ENCODE peak calls at places on chromosomes 12 and 14, in six cellular contexts. E is H1, I is SK-N-SH, W is upper lobe of left lung, G is HepG2, O is transverse colon. R is an unnamed sample. For H3K4me1, the result is how much of the 10 kb centered on the place peaks cover.

GRCh38 chr12:128976120-128976519 is 122.8 kb downstream of the GLT1D1 start:
- DNase-seq in G (no peak), E (peak), W (peak), I (no peak), O (peak), R (no peak)

GRCh38 chr14:67519406-67519805 is 13.7 kb upstream of the PLEKHH1 start:
- DNase-seq in G (no peak), W (no peak), O (no peak), I (no peak), E (no peak), R (no peak)

GRCh38 chr14:58755026-58755929 is 117.5 kb downstream of the DACT1 start:
- DNase-seq in I (no peak), G (no peak), O (no peak), W (no peak), E (no peak), R (no peak)

GRCh38 chr12:25759752-25760151 is 198.7 kb upstream of the RASSF8 start:
- DNase-seq in I (no peak), G (no peak), E (no peak), W (no peak), O (no peak), R (no peak)

GRCh38 chr14:54686219-54686870 is 119.4 kb downstream of the SAMD4A start:
- DNase-seq in W (no peak), G (no peak), E (no peak), I (no peak), O (no peak), R (peak)

GRCh38 chr14:22472935-22473854 is 115.8 kb downstream of the DAD1 start:
- DNase-seq in W (peak), I (peak), E (no peak), O (peak), G (peak), R (no peak)

GRCh38 chr14:94104731-94105130 is 5.8 kb upstream of the IFI27 start:
- DNase-seq in O (no peak), I (no peak), E (no peak), W (no peak), G (no peak), R (no peak)

GRCh38 chr14:64117671-64118402 is 176.3 kb downstream of the ESR2 start:
- DNase-seq in W (peak), G (no peak), O (no peak), E (no peak), I (no peak), R (no peak)

GRCh38 chr14:77654001-77654431 is 37.6 kb upstream of the SPTLC2 start:
- DNase-seq in E (no peak), O (no peak), G (no peak), W (no peak), I (no peak), R (no peak)

GRCh38 chr14:101225729-101226152 is 322.2 kb upstream of the RTL1 start:
- DNase-seq in G (no peak), I (no peak), W (no peak), O (no peak), E (no peak), R (no peak)

GRCh38 chr12:76470028-76470939 is 89.3 kb downstream of the OSBPL8 start:
- DNase-seq in I (peak), O (no peak), E (no peak), W (no peak), G (no peak), R (no peak)

GRCh38 chr12:109902866-109903265 is 2.8 kb downstream of the TCHP start:
- DNase-seq in E (no peak), O (no peak), G (no peak), W (no peak), I (no peak), R (no peak)

GRCh38 chr12:62438098-62438692 is 28.4 kb upstream of the MON2 start:
- DNase-seq in O (peak), W (peak), I (peak), E (no peak), G (peak), R (no peak)

GRCh38 chr14:48035836-48036235 is 360.4 kb upstream of the MDGA2 start:
- DNase-seq in I (no peak), W (peak), G (no peak), E (peak), O (no peak), R (no peak)

GRCh38 chr12:89947437-89948265 is 239.0 kb upstream of the ATP2B1 start:
- DNase-seq in E (no peak), W (no peak), O (no peak), G (no peak), I (no peak), R (no peak)

GRCh38 chr12:34597548-34598351 is 575.5 kb downstream of the ALG10 start:
- DNase-seq in G (no peak), E (no peak), W (no peak), I (no peak), O (peak), R (peak)

GRCh38 chr12:88579941-88580871 is at the start of gene KITLG:
- DNase-seq in E (peak), I (peak), O (peak), W (peak), G (peak), R (peak)

GRCh38 chr12:105334001-105334400 is 3.5 kb downstream of the C12orf75 start:
- DNase-seq in G (no peak), O (no peak), E (no peak), W (no peak), I (no peak), R (no peak)

GRCh38 chr12:123059501-123059900 is 79.0 kb downstream of the ARL6IP4 start:
- DNase-seq in E (no peak), W (no peak), O (no peak), I (no peak), G (no peak), R (no peak)

GRCh38 chr12:13000935-13001724 is 1.1 kb upstream of the HEBP1 start:
- DNase-seq in O (peak), G (peak), I (peak), E (no peak), W (peak), R (peak)

GRCh38 chr14:94051115-94051514 is 25.0 kb downstream of the OTUB2 start:
- DNase-seq in W (no peak), I (no peak), G (no peak), O (peak), E (no peak), R (peak)

GRCh38 chr12:121283388-121283787 is 13.1 kb downstream of the CAMKK2 start:
- DNase-seq in E (no peak), W (no peak), G (no peak), I (no peak), O (no peak), R (no peak)

GRCh38 chr14:104598461-104599273 is 5.9 kb downstream of the TMEM179 start:
- DNase-seq in E (no peak), O (no peak), I (peak), G (no peak), W (no peak), R (no peak)

GRCh38 chr12:116708826-116709756 is 28.8 kb downstream of the SPRING1 start:
- DNase-seq in I (peak), O (peak), E (no peak), W (peak), G (peak), R (no peak)

GRCh38 chr12:32455607-32456063 is 56.3 kb downstream of the FGD4 start:
- DNase-seq in E (no peak), O (no peak), I (peak), W (no peak), G (peak), R (no peak)

GRCh38 chr14:101128478-101129450 is 225.2 kb upstream of the RTL1 start:
- DNase-seq in W (no peak), O (no peak), G (no peak), I (peak), E (no peak), R (peak)

GRCh38 chr12:20220339-20220738 is 148.0 kb upstream of the PDE3A start:
- DNase-seq in W (no peak), G (no peak), O (no peak), I (no peak), E (no peak), R (no peak)

DNA sequence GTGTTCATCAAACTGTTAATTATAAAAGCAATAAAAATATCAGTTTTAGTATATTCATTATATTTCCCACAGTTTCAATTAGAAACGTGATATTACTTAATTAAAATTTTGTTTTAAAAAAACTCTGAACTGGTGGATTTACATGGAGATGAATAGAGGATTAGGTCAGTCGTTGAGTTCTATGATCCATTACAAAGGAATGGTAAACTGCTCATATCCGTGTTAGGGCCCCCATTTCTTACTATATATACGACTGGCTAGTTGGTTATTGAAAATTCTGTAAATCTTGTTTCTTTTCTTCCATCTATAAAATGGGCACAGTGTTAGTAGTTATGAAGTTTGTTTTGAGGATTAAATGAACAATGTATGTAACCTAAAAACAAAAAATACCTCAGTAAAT is 41.3 kb downstream of the FRS2 start:
- DNase-seq in G (no peak), O (no peak), W (no peak), I (no peak), E (no peak), R (no peak)
- H3K4me1 ChIP-seq in G (under half), O (under half), W (under half), I (under half), E (under half), R (half or more)

GRCh38 chr12:2190896-2191533 is 138.2 kb downstream of the CACNA1C start:
- DNase-seq in W (no peak), E (no peak), O (no peak), G (no peak), I (no peak), R (peak)
- TF ChIP-seq EP300 in W (no peak), E (no peak), O (no peak), G (no peak), I (no peak), R (no peak)

GRCh38 chr12:125183187-125184067 is 118.2 kb downstream of the AACS start:
- DNase-seq in W (peak), O (peak), I (peak), G (peak), E (no peak), R (peak)

GRCh38 chr12:125184213-125184952 is 119.1 kb downstream of the AACS start:
- DNase-seq in G (no peak), O (no peak), W (no peak), I (no peak), E (no peak), R (no peak)

GRCh38 chr12:125180144-125180543 is 114.9 kb downstream of the AACS start:
- DNase-seq in I (no peak), E (no peak), G (no peak), O (no peak), W (no peak), R (no peak)

GRCh38 chr12:125178222-125178621 is 113.0 kb downstream of the AACS start:
- DNase-seq in G (no peak), E (no peak), W (no peak), O (no peak), I (no peak), R (no peak)

GRCh38 chr12:125181107-125181506 is 115.9 kb downstream of the AACS start:
- DNase-seq in I (no peak), W (no peak), E (no peak), O (no peak), G (no peak), R (no peak)
- TF ChIP-seq POLR2AphosphoS5 in I (no peak), W (no peak), E (no peak), O (no peak), G (no peak), R (no peak)

GRCh38 chr12:2341051-2341751 is 288.4 kb downstream of the CACNA1C start:
- DNase-seq in G (no peak), W (no peak), I (no peak), E (no peak), O (no peak), R (no peak)
- H3K4me1 ChIP-seq in G (under half), W (under half), I (under half), E (under half), O (under half), R (half or more)

DNA sequence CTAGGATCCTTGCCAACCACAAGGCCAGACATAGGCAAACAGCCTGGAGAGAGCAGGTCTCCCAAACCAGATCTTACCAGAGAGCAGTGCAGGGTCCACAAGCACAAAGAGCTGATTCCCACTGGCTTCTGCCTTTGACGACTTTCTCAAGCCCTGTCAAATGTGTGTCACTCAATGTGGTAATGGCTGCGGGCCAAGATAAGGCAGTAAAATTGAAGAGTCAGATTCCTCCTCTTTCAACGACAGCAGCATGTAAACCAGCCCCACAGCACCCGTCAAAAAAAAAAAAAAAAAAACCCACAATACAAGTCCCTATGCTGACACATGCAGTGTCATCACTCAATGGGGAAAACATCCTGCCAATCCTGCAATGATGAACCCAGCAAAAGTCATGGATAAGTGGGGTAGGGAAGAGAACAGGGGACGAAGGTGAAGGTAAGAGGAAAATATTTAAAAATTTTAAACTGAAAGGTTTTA is at the start of gene STON2:
- DNase-seq in W (peak), G (no peak), E (no peak), O (peak), I (no peak), R (no peak)
- TF ChIP-seq EP300 in W (no peak), G (no peak), E (no peak), O (no peak), I (no peak), R (no peak)

GRCh38 chr14:75303415-75303814 is 24.8 kb downstream of the FOS start:
- DNase-seq in W (peak), I (peak), E (no peak), O (peak), G (peak), R (peak)
- TF ChIP-seq POLR2AphosphoS5 in W (no peak), I (no peak), E (no peak), O (no peak), G (no peak), R (no peak)

R was measured in sigmoid colon.